ENCODE peak calls at places on chromosomes 13 and 19, in eight cellular contexts. X is aorta, B is upper lobe of left lung, R is H9, Q is IMR-90, L is heart left ventricle, P is Peyer's patch, V is tibial nerve. U is an unnamed sample.

GRCh38 chr13:34308725-34309124 is 490.8 kb downstream of the RFC3 start:
- DNase-seq in B (no peak), L (no peak), Q (no peak), V (no peak), P (no peak), R (no peak), X (no peak), U (no peak)

GRCh38 chr13:80259159-80259558 is 81.8 kb downstream of the SPRY2 start:
- DNase-seq in R (no peak), X (no peak), L (no peak), V (no peak), P (peak; percentile 81), B (no peak), Q (no peak), U (no peak)

GRCh38 chr19:35350591-35350990 is 2.9 kb downstream of the FFAR1 start:
- DNase-seq in Q (no peak), P (peak; percentile 37), V (no peak), B (no peak), L (no peak), X (peak; percentile 58), R (peak; percentile 19), U (no peak)

GRCh38 chr19:33022472-33023116 is 42.1 kb downstream of the RHPN2 start:
- DNase-seq in Q (no peak), X (no peak), P (no peak), R (peak; percentile 95), V (no peak), L (no peak), B (no peak), U (no peak)

GRCh38 chr19:38304866-38305429 is 897 bp downstream of the C19orf33 start:
- DNase-seq in Q (no peak), V (peak; percentile 51), X (no peak), P (peak; percentile 94), L (peak; percentile 72), R (peak; percentile 99), B (peak; percentile 94), U (no peak)

GRCh38 chr13:110644892-110645521 is 29.7 kb downstream of the NAXD start:
- DNase-seq in L (peak; percentile 78), V (no peak), X (peak; percentile 87), Q (peak; percentile 55), P (peak; percentile 83), R (peak; percentile 93), B (peak; percentile 88), U (peak; percentile 27)

GRCh38 chr13:78596701-78597550 is 6.4 kb downstream of the POU4F1 start:
- DNase-seq in Q (no peak), B (peak; percentile 78), L (no peak), P (no peak), R (peak; percentile 65), V (no peak), X (peak; percentile 71), U (no peak)

GRCh38 chr13:93151277-93151676 is 75.3 kb upstream of the GPC6 start:
- DNase-seq in B (no peak), L (no peak), R (no peak), X (no peak), V (no peak), P (no peak), Q (peak; percentile 91), U (no peak)

GRCh38 chr13:113901231-113901630 is 37.4 kb upstream of the GAS6 start:
- DNase-seq in B (no peak), Q (peak; percentile 28), P (no peak), R (no peak), V (no peak), L (no peak), X (no peak), U (no peak)

GRCh38 chr13:113900646-113901045 is 36.8 kb upstream of the GAS6 start:
- DNase-seq in R (no peak), X (no peak), L (no peak), Q (no peak), P (no peak), V (no peak), B (no peak), U (no peak)

GRCh38 chr13:113902956-113903355 is 39.1 kb upstream of the GAS6 start:
- DNase-seq in L (no peak), R (no peak), X (peak; percentile 72), V (no peak), Q (no peak), B (no peak), P (no peak), U (no peak)

GRCh38 chr13:113902536-113902935 is 38.7 kb upstream of the GAS6 start:
- DNase-seq in B (no peak), P (no peak), V (no peak), Q (peak; percentile 31), R (no peak), L (no peak), X (no peak), U (no peak)

DNA sequence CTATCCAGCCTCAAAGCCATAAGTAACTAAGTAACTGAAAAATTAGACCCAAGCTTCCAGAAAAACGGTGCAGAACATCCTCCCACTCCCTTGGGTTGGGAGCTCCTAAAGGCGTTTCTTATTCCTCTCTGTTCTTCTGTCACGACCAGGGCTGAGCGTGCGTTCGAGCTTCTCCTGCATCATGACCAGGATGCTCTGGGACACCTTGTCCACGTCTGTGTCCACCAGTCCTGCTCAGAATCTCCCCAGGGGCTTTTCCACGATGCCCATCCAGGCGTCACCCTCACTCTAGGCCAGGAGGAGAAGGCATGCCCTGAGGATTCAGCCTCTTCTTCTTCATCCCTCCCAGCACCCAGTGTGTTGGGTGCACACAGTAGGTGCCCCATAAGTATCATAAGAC is 37.8 kb upstream of the GAS6 start:
- DNase-seq in L (no peak), R (no peak), P (no peak), B (no peak), X (no peak), Q (no peak), V (no peak), U (no peak)
- H3K4me1 ChIP-seq in L (peaks cover 10% of the 10 kb centered on the region), R (no peaks in the 10 kb centered on the region), P (no peaks in the 10 kb centered on the region), B (no peaks in the 10 kb centered on the region), X (peaks cover 7% of the 10 kb centered on the region), Q (peaks cover 30% of the 10 kb centered on the region), V (no peaks in the 10 kb centered on the region), U (no peaks in the 10 kb centered on the region)

DNA sequence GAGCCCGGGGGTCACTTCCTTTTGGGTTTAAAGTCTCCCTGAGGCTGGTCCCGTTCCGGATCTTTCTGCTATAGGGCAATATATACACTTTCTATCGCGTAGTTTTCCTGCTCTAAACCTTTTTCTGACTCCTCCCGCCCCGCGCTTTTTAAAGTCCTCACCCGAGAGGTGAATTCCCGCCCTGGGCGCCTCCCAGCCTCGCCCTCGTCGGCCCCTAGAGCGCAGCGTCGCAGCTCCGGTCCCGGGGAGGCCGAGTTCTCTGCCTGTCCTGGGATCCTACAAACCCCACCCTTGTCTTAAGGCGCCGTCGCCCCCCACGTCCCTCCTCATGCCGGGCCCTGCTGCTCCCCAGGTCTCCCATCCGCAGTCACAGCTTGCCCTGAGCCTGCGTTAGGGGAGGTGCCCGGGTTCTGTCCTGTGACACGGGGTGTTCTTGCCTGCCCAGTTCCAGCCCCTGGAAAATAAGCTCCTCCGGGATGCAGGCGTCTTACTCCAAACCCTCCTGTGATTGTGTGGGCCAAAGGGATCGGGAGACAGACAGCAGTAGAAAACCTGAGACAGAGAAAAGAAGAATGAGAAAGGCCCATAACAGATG is 491 bp downstream of the ZNF525 start:
- DNase-seq in X (no peak), R (no peak), P (no peak), L (no peak), V (no peak), Q (no peak), B (peak; percentile 82), U (peak; percentile 26)
- H3K27ac ChIP-seq in X (peak overlapping the region; percentile 43), R (no peak overlapping the region), P (peak overlapping the region; percentile 82), L (peak overlapping the region; percentile 58), V (peak overlapping the region; percentile 42), Q (peak overlapping the region; percentile 24), B (peak overlapping the region; percentile 66), U (peak overlapping the region; percentile 75)

GRCh38 chr13:113638806-113639205 is 19.2 kb downstream of the ATP4B start:
- DNase-seq in P (peak; percentile 27), V (peak; percentile 2), Q (no peak), L (peak; percentile 9), X (peak; percentile 34), R (no peak), B (no peak), U (no peak)
- H3K4me1 ChIP-seq in P (no peaks in the 10 kb centered on the region), V (no peaks in the 10 kb centered on the region), Q (no peaks in the 10 kb centered on the region), L (no peaks in the 10 kb centered on the region), X (no peaks in the 10 kb centered on the region), R (no peaks in the 10 kb centered on the region), B (no peaks in the 10 kb centered on the region), U (peaks cover 21% of the 10 kb centered on the region)

GRCh38 chr13:84131249-84131648 is 249.0 kb upstream of the SLITRK1 start:
- DNase-seq in V (no peak), X (no peak), B (no peak), L (no peak), P (no peak), R (no peak), Q (no peak), U (no peak)
- H3K27ac ChIP-seq in V (no peak overlapping the region), X (no peak overlapping the region), B (no peak overlapping the region), L (no peak overlapping the region), P (no peak overlapping the region), R (no peak overlapping the region), Q (no peak overlapping the region), U (no peak overlapping the region)

GRCh38 chr13:113656831-113657671 is 947 bp downstream of the ATP4B start:
- DNase-seq in V (peak; percentile 4), Q (no peak), B (peak; percentile 69), X (peak; percentile 70), L (no peak), R (no peak), P (peak; percentile 41), U (no peak)
- H3K4me1 ChIP-seq in V (no peaks in the 10 kb centered on the region), Q (no peaks in the 10 kb centered on the region), B (no peaks in the 10 kb centered on the region), X (no peaks in the 10 kb centered on the region), L (no peaks in the 10 kb centered on the region), R (no peaks in the 10 kb centered on the region), P (no peaks in the 10 kb centered on the region), U (peaks cover 8% of the 10 kb centered on the region)

DNA sequence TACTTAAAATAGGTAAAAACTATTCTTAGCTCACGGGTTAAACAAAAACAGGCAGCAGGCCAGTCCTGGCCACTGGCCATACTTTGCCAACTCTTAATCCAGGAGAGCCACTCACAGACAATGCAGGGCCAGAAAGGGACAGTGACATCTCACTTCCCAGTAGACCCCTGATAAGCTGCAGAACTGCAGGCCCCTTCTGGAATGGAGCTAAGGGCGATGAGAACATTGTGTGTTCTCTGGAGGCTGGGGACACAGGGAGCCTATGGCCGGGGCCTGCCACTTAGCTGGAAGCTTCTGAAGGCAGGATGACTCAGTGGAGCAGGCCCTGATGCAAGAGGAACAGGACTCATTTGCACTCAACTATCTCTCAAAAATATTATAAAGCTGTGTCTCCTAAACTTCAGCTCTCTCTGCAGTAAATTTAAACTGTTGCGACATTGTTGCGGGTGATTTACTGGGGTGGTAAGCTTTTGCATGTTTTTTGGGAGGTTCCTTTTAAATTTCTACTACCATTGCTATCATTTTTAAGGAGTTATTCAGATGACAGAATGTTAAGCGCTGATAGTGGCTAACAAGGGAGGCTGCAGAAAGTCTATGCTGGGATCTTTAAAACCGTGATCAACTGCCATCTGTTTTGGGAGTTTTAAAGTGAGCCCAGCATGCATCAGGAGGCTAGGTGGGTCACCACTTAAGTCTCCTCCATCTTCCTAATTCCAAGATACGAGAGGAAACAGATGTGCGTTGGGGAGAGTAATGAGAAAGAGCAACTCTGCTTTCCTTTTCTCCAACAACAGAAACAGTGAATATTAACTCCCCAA is 33.2 kb upstream of the KATNAL1 start:
- DNase-seq in R (no peak), Q (peak; percentile 89), V (no peak), X (peak; percentile 86), B (no peak), L (peak; percentile 77), P (peak; percentile 68), U (no peak)
- H3K27ac ChIP-seq in R (no peak overlapping the region), Q (peak overlapping the region; percentile 96), V (no peak overlapping the region), X (peak overlapping the region; percentile 93), B (no peak overlapping the region), L (peak overlapping the region; percentile 80), P (peak overlapping the region; percentile 6), U (no peak overlapping the region)

GRCh38 chr13:66759919-66760318 is 470.2 kb downstream of the PCDH9 start:
- DNase-seq in Q (no peak), X (no peak), L (no peak), B (no peak), V (no peak), R (no peak), P (no peak), U (no peak)
- H3K4me1 ChIP-seq in Q (no peaks in the 10 kb centered on the region), X (no peaks in the 10 kb centered on the region), L (no peaks in the 10 kb centered on the region), B (no peaks in the 10 kb centered on the region), V (no peaks in the 10 kb centered on the region), R (no peaks in the 10 kb centered on the region), P (no peaks in the 10 kb centered on the region), U (no peaks in the 10 kb centered on the region)

U was measured in CD8-positive, alpha-beta memory T cell.